ENCODE peak calls at places on chromosomes 16 and 17, in four cellular contexts. One of them, this sample, is unnamed.

GRCh38 chr17:708132-708531 is 6.5 kb downstream of the VPS53 start:
- DNase-seq in K562: no peak
- DNase-seq in IMR-90: no peak
- DNase-seq in GM12878: no peak
- DNase-seq in this sample: no peak

GRCh38 chr17:72139213-72139612 is 18.4 kb downstream of the SOX9 start:
- DNase-seq in K562: no peak
- DNase-seq in IMR-90: peak; percentile 85
- DNase-seq in GM12878: no peak
- DNase-seq in this sample: no peak

GRCh38 chr17:28748852-28749515 is 5.2 kb downstream of the TRAF4 start:
- DNase-seq in K562: no peak
- DNase-seq in IMR-90: no peak
- DNase-seq in GM12878: no peak
- DNase-seq in this sample: peak; percentile 41

GRCh38 chr17:79968116-79968515 is 67.6 kb downstream of the TBC1D16 start:
- DNase-seq in K562: no peak
- DNase-seq in IMR-90: no peak
- DNase-seq in GM12878: no peak
- DNase-seq in this sample: no peak

GRCh38 chr16:58651965-58652348 is 22.3 kb upstream of the CNOT1 start:
- DNase-seq in K562: no peak
- DNase-seq in IMR-90: peak; percentile 79
- DNase-seq in GM12878: no peak
- DNase-seq in this sample: no peak

GRCh38 chr17:78142113-78142861 is 3.9 kb upstream of the C17orf99 start:
- DNase-seq in K562: peak; percentile 30
- DNase-seq in IMR-90: peak; percentile 81
- DNase-seq in GM12878: no peak
- DNase-seq in this sample: peak; percentile 87

GRCh38 chr17:17941015-17941414 is 31.2 kb downstream of the TOM1L2 start:
- DNase-seq in K562: no peak
- DNase-seq in IMR-90: no peak
- DNase-seq in GM12878: no peak
- DNase-seq in this sample: no peak

GRCh38 chr16:69565611-69566436 is at the start of gene NFAT5:
- DNase-seq in K562: peak; percentile 92
- DNase-seq in IMR-90: peak; percentile 74
- DNase-seq in GM12878: no peak
- DNase-seq in this sample: peak; percentile 72

GRCh38 chr16:79081292-79082066 is 519.1 kb downstream of the MAF start:
- DNase-seq in K562: no peak
- DNase-seq in IMR-90: no peak
- DNase-seq in GM12878: no peak
- DNase-seq in this sample: no peak

GRCh38 chr17:18324140-18325049 is 9.3 kb downstream of the SMCR8 start:
- DNase-seq in K562: no peak
- DNase-seq in IMR-90: no peak
- DNase-seq in GM12878: no peak
- DNase-seq in this sample: no peak

GRCh38 chr17:73420897-73421296 is 109.1 kb upstream of the CDC42EP4 start:
- DNase-seq in K562: peak; percentile 36
- DNase-seq in IMR-90: peak; percentile 9
- DNase-seq in GM12878: no peak
- DNase-seq in this sample: peak; percentile 65

GRCh38 chr17:72614871-72615626 is 477.4 kb downstream of the SLC39A11 start:
- DNase-seq in K562: no peak
- DNase-seq in IMR-90: peak; percentile 74
- DNase-seq in GM12878: no peak
- DNase-seq in this sample: peak; percentile 81

GRCh38 chr17:31511176-31511540 is 119.7 kb downstream of the RAB11FIP4 start:
- DNase-seq in K562: no peak
- DNase-seq in IMR-90: no peak
- DNase-seq in GM12878: no peak
- DNase-seq in this sample: no peak

GRCh38 chr17:39222866-39223834 is 2.6 kb downstream of the STAC2 start:
- DNase-seq in K562: no peak
- DNase-seq in IMR-90: no peak
- DNase-seq in GM12878: no peak
- DNase-seq in this sample: no peak

GRCh38 chr17:30969989-30970680 is 704 bp upstream of the RNF135 start:
- DNase-seq in K562: no peak
- DNase-seq in IMR-90: no peak
- DNase-seq in GM12878: no peak
- DNase-seq in this sample: no peak

GRCh38 chr17:36674278-36674650 is 72.9 kb downstream of the MRM1 start:
- DNase-seq in K562: no peak
- DNase-seq in IMR-90: no peak
- DNase-seq in GM12878: no peak
- DNase-seq in this sample: no peak

GRCh38 chr17:48629411-48629759 is 3.2 kb upstream of the HOXB9 start:
- DNase-seq in K562: no peak
- DNase-seq in IMR-90: no peak
- DNase-seq in GM12878: no peak
- DNase-seq in this sample: no peak

GRCh38 chr16:56102159-56102798 is 89.0 kb upstream of the GNAO1 start:
- DNase-seq in K562: no peak
- DNase-seq in IMR-90: no peak
- DNase-seq in GM12878: no peak
- DNase-seq in this sample: no peak
- TF ChIP-seq RAD21 in K562: no peak
- TF ChIP-seq RAD21 in IMR-90: no peak
- TF ChIP-seq RAD21 in GM12878: no peak
- TF ChIP-seq RAD21 in this sample: no peak

GRCh38 chr17:49970498-49970897 is 1.5 kb downstream of the DLX4 start:
- DNase-seq in K562: no peak
- DNase-seq in IMR-90: no peak
- DNase-seq in GM12878: no peak
- DNase-seq in this sample: no peak

GRCh38 chr17:49971199-49971847 is 2.3 kb downstream of the DLX4 start:
- DNase-seq in K562: no peak
- DNase-seq in IMR-90: no peak
- DNase-seq in GM12878: no peak
- DNase-seq in this sample: no peak

GRCh38 chr17:49971848-49972485 is 3.0 kb downstream of the DLX4 start:
- DNase-seq in K562: peak; percentile 76
- DNase-seq in IMR-90: no peak
- DNase-seq in GM12878: no peak
- DNase-seq in this sample: no peak

GRCh38 chr17:49973271-49973615 is 4.3 kb downstream of the DLX4 start:
- DNase-seq in K562: no peak
- DNase-seq in IMR-90: no peak
- DNase-seq in GM12878: no peak
- DNase-seq in this sample: no peak

GRCh38 chr17:49972486-49973270 is 3.7 kb downstream of the DLX4 start:
- DNase-seq in K562: no peak
- DNase-seq in IMR-90: no peak
- DNase-seq in GM12878: no peak
- DNase-seq in this sample: no peak
- TF ChIP-seq ELK1 in K562: no peak
- TF ChIP-seq ELK1 in IMR-90: no peak
- TF ChIP-seq ELK1 in GM12878: no peak
- TF ChIP-seq ELK1 in this sample: no peak

DNA sequence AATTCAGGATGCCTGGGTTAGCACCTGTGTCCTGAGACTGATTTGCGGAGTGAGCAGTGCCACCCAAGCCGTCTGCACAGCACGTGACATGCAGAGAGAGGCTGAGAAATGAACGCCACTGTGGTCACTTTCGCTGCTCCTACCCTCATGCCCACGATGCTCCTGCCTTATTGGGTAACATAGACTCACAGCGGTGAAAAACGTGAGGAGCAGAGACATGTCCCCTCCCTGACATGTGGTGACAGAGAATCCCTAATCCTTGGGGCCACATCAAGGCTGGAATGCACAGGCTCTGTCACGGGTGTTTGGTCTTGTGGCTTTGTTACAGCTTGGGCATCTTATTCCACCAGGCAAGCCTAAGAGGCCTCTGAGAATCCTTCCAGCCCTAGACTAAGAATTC is 52.1 kb upstream of the CACNG5 start:
- DNase-seq in K562: no peak
- DNase-seq in IMR-90: no peak
- DNase-seq in GM12878: no peak
- DNase-seq in this sample: no peak
- TF ChIP-seq RAD21 in K562: no peak
- TF ChIP-seq RAD21 in IMR-90: no peak
- TF ChIP-seq RAD21 in GM12878: no peak
- TF ChIP-seq RAD21 in this sample: no peak

DNA sequence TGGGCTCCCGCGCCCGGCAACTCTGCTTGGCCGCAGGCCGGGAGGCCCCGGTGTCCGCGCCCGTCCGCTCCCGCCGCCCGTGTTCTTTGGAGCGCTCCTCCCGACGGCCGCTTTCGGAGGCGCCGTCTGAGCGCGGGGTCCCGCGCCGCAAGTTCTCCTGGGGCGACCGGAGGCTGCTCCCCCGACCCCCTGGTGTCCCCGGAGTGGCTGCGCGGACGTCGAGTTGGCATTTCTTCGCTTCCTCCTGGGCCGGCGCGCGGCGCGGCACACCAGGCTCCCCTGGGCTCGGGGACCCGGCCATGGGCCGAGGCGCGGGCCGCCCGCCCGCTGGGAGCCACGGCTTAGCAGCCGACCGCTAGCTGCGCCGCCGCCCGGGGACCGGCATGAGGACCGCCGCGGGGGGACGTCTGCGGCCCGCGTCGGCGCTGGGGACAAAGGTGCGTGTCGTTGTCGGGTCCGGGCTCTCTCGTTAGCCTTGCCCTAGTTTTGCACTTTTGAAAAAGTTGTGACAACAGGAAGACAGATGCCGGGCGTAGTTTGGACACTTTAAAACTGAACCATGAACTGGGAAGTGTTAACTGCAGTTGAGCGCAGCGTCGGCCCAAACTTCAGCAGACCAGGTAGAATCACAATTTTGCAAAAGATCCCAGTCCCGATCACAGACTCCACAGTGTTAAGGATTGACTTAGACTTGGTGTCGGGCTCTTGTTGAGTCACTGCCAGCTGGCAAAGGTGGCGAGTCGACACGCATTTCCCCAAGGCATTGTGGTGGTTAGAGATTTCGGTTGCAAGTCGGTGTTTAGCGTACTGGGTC is 700 bp downstream of the UBN1 start:
- DNase-seq in K562: peak; percentile 44
- DNase-seq in IMR-90: peak; percentile 64
- DNase-seq in GM12878: no peak
- DNase-seq in this sample: peak; percentile 45
- TF ChIP-seq ELK1 in K562: no peak
- TF ChIP-seq ELK1 in IMR-90: no peak
- TF ChIP-seq ELK1 in GM12878: no peak
- TF ChIP-seq ELK1 in this sample: no peak

GRCh38 chr17:68580236-68580903 is 20.8 kb downstream of the FAM20A start:
- DNase-seq in K562: no peak
- DNase-seq in IMR-90: peak; percentile 17
- DNase-seq in GM12878: no peak
- DNase-seq in this sample: no peak
- TF ChIP-seq RAD21 in K562: no peak
- TF ChIP-seq RAD21 in IMR-90: no peak
- TF ChIP-seq RAD21 in GM12878: no peak
- TF ChIP-seq RAD21 in this sample: no peak

This sample was measured in A549.